ENCODE peak calls at places on chromosomes 7 and 10, in ten cellular contexts. V is heart left ventricle; B is fibroblast of lung; K is CD8-positive, alpha-beta memory T cell; O is CD4-positive, CD25-positive, alpha-beta regulatory T cell; X is astrocyte; S is PC-9; A is CD4-positive, alpha-beta memory T cell; Y is neural progenitor cell; H is K562. D is an unnamed sample.

GRCh38 chr10:119567978-119568377 is 25.5 kb upstream of the RGS10 start:
- DNase-seq in H (no peak), B (no peak), O (no peak), X (no peak), S (no peak), A (no peak), V (no peak), K (no peak), Y (no peak), D (no peak)

GRCh38 chr7:35685781-35686180 is 9.2 kb downstream of the HERPUD2 start:
- DNase-seq in B (no peak), Y (no peak), V (no peak), S (no peak), X (no peak), A (no peak), H (no peak), K (no peak), O (no peak), D (no peak)

GRCh38 chr10:8187171-8187666 is 132.7 kb downstream of the GATA3 start:
- DNase-seq in X (peak; percentile 45), H (no peak), B (no peak), K (no peak), V (no peak), S (no peak), O (no peak), Y (no peak), A (no peak), D (no peak)

GRCh38 chr7:35992436-35992835 is 160.6 kb upstream of the EEPD1 start:
- DNase-seq in Y (no peak), B (no peak), S (no peak), A (no peak), O (no peak), V (no peak), K (no peak), H (no peak), X (no peak), D (no peak)

GRCh38 chr10:133258066-133258817 is 18.4 kb downstream of the ADAM8 start:
- DNase-seq in V (peak; percentile 50), S (peak; percentile 61), Y (no peak), A (peak; percentile 34), O (no peak), B (no peak), H (no peak), X (no peak), K (no peak), D (no peak)

GRCh38 chr7:45595809-45596664 is 21.9 kb downstream of the ADCY1 start:
- DNase-seq in S (no peak), A (no peak), X (no peak), V (no peak), K (no peak), H (no peak), Y (no peak), B (no peak), O (no peak), D (no peak)

GRCh38 chr10:20100157-20100556 is 283.9 kb downstream of the PLXDC2 start:
- DNase-seq in B (peak; percentile 83), V (no peak), K (no peak), X (peak; percentile 58), O (no peak), A (no peak), H (no peak), S (no peak), Y (no peak), D (no peak)

GRCh38 chr7:91411062-91411461 is 146.8 kb downstream of the FZD1 start:
- DNase-seq in O (no peak), H (no peak), S (no peak), K (no peak), X (no peak), A (no peak), V (no peak), Y (no peak), B (peak; percentile 42), D (no peak)

GRCh38 chr10:314381-314780 is 179.1 kb downstream of the ZMYND11 start:
- DNase-seq in O (no peak), V (no peak), A (no peak), B (no peak), H (no peak), S (no peak), X (no peak), Y (no peak), K (no peak), D (no peak)

GRCh38 chr10:310976-311639 is 175.9 kb downstream of the ZMYND11 start:
- DNase-seq in B (peak; percentile 27), Y (no peak), X (peak; percentile 23), A (no peak), H (no peak), O (no peak), S (no peak), K (no peak), V (no peak), D (no peak)

GRCh38 chr10:314871-315270 is 179.6 kb downstream of the ZMYND11 start:
- DNase-seq in A (no peak), H (no peak), K (no peak), X (peak; percentile 58), B (peak; percentile 51), O (no peak), V (no peak), Y (no peak), S (no peak), D (no peak)

GRCh38 chr10:310371-310770 is 175.1 kb downstream of the ZMYND11 start:
- DNase-seq in Y (no peak), K (no peak), A (no peak), S (no peak), H (no peak), O (no peak), X (no peak), B (peak; percentile 56), V (no peak), D (no peak)

DNA sequence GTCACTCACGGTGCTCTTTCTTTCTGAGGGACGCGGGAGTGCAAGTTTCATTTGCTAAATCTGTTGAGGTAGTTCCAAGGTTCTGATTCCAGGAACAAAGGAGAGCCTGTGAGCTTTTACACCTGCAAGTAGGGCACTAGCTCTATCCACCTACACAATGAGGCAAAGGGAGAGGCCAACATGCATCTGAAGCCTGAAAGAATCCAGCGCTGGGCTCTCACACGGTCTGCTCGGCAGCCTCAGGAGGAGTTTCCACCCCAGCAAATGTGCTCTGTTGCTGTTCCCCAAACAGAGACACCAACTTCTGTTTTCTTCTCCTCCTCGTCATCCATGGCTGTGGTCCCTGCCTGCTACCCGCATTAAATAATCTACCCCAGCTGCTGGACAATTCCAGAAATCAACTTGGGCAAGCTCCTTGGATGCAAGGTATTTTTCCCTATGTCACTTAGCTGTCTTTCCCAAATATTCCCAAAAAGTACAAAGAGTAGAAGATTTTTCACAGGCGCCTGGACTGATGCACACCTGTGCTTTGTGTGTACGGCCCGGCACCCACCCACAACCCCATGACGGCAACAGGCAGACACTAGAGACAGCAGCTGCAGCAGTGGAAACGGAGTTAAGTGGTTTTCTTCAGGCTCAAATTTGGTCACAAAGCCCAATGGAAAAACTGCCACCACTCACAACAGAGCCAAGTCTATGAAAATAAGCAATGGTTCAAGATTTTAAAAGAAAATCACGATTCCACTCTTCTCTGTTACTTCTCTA is 176.8 kb downstream of the ZMYND11 start:
- DNase-seq in O (no peak), X (no peak), A (no peak), B (no peak), K (no peak), S (no peak), Y (no peak), V (no peak), H (no peak), D (no peak)
- H3K4me1 ChIP-seq in O (no peaks in the 10 kb centered on the region), X (peaks cover 4% of the 10 kb centered on the region), A (peaks cover 13% of the 10 kb centered on the region), B (peaks cover 8% of the 10 kb centered on the region), K (peaks cover 8% of the 10 kb centered on the region), S (no peaks in the 10 kb centered on the region), Y (peaks cover 3% of the 10 kb centered on the region), V (peaks cover 1% of the 10 kb centered on the region), H (no peaks in the 10 kb centered on the region), D (no peaks in the 10 kb centered on the region)

GRCh38 chr10:127017406-127018297 is 112.4 kb downstream of the DOCK1 start:
- DNase-seq in Y (no peak), S (peak; percentile 7), A (no peak), K (no peak), V (no peak), B (no peak), H (no peak), O (no peak), X (peak; percentile 27), D (no peak)

GRCh38 chr10:127021771-127022170 is 116.5 kb downstream of the DOCK1 start:
- DNase-seq in A (no peak), B (no peak), O (no peak), K (no peak), S (no peak), H (no peak), V (no peak), Y (no peak), X (no peak), D (no peak)

GRCh38 chr10:127018766-127019165 is 113.5 kb downstream of the DOCK1 start:
- DNase-seq in H (no peak), Y (no peak), V (no peak), S (no peak), B (no peak), X (no peak), O (no peak), K (no peak), A (no peak), D (no peak)

GRCh38 chr10:127018298-127018650 is 113.0 kb downstream of the DOCK1 start:
- DNase-seq in Y (no peak), S (no peak), K (no peak), X (no peak), B (no peak), H (no peak), V (no peak), A (no peak), O (no peak), D (no peak)

DNA sequence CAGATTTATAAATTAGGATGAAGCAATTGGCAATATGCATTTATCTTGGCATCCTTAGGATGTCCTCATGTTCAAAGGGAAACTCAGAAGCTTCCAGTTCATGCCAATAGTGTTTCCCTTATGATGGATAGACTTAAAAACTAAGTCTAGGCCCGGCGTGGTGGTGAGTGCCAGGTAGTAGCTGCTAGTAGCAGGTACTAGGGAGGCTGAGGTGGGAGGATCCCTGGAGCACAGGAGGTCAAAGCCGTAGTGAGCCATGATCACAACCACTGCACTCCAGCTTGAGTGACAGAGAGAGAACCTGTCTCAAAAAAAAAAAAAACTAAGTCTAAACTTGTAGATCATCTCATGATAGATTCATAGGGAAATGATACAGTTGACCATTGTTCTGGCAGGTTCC is 115.0 kb downstream of the DOCK1 start:
- DNase-seq in Y (no peak), H (no peak), A (no peak), B (no peak), K (no peak), S (no peak), V (no peak), X (no peak), O (no peak), D (no peak)
- H3K4me3 ChIP-seq in Y (no peak overlapping the region), H (no peak overlapping the region), A (no peak overlapping the region), B (no peak overlapping the region), K (no peak overlapping the region), S (no peak overlapping the region), V (no peak overlapping the region), X (no peak overlapping the region), O (no peak overlapping the region), D (no peak overlapping the region)

DNA sequence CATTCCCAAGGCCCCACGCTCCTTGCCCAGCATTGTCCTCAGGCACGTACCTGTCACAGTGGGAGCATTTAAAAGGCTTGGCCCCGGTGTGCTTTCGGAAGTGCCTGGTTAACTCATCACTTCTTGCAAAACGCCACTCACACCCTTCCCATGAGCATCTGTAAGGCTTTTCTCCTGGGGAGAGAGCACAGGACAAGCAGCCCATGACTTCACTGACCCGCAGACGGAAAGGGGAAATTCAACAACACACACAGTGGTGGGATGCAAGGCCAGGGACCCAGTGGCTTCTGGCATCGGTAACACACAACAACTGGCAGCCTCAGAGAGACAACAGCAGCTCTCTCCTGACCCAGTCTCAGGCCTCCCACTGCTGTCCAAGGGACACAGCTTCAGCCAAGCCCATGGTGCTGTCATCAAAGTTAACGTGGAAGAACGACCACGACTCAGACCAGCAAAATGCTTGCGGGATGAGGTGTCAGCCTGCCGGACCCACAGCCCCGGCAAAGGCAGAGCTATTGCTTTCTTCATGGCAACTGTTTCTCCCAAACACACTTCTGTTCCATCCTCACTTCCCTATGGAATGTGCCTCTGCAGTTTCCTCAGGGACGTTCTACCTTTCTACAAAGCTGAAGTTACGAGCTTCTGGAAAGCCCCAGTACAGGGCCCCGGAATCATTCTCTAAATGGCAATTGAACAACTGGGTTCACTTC is 4.8 kb downstream of the KLF6 start:
- DNase-seq in S (no peak), Y (no peak), O (peak; percentile 9), X (peak; percentile 82), K (no peak), H (no peak), A (peak; percentile 34), B (peak; percentile 53), V (peak; percentile 37), D (no peak)
- H3K4me1 ChIP-seq in S (peaks cover 67% of the 10 kb centered on the region), Y (peaks cover 21% of the 10 kb centered on the region), O (peaks cover 69% of the 10 kb centered on the region), X (peaks cover 66% of the 10 kb centered on the region), K (peaks cover 73% of the 10 kb centered on the region), H (peaks cover 25% of the 10 kb centered on the region), A (peaks cover 62% of the 10 kb centered on the region), B (peaks cover 23% of the 10 kb centered on the region), V (peaks cover 65% of the 10 kb centered on the region), D (peaks cover 6% of the 10 kb centered on the region)

GRCh38 chr7:149866139-149866785 is 7.5 kb upstream of the ATP6V0E2 start:
- DNase-seq in Y (no peak), S (no peak), K (no peak), X (no peak), A (no peak), V (no peak), H (no peak), O (no peak), B (no peak), D (no peak)

GRCh38 chr7:149864751-149865150 is 9.0 kb upstream of the ATP6V0E2 start:
- DNase-seq in O (no peak), V (no peak), X (no peak), A (no peak), K (no peak), H (no peak), S (no peak), Y (no peak), B (no peak), D (no peak)

GRCh38 chr7:149866817-149867447 is 6.8 kb upstream of the ATP6V0E2 start:
- DNase-seq in Y (no peak), B (peak; percentile 70), V (no peak), H (no peak), O (no peak), S (no peak), X (peak; percentile 52), K (no peak), A (no peak), D (no peak)

GRCh38 chr7:149864023-149864422 is 9.7 kb upstream of the ATP6V0E2 start:
- DNase-seq in Y (no peak), X (no peak), S (no peak), B (no peak), V (no peak), K (no peak), O (no peak), A (no peak), H (no peak), D (no peak)

GRCh38 chr7:149865437-149865836 is 8.3 kb upstream of the ATP6V0E2 start:
- DNase-seq in V (no peak), A (peak; percentile 69), Y (no peak), K (peak; percentile 29), B (no peak), S (no peak), H (no peak), O (peak; percentile 18), X (no peak), D (no peak)
- H3K4me3 ChIP-seq in V (no peak overlapping the region), A (peak overlapping the region; percentile 11), Y (no peak overlapping the region), K (peak overlapping the region; percentile 40), B (no peak overlapping the region), S (no peak overlapping the region), H (no peak overlapping the region), O (peak overlapping the region; percentile 40), X (no peak overlapping the region), D (no peak overlapping the region)

D was measured in HAP-1.